ENCODE peak calls at places on chromosomes 7 and 10, in eight cellular contexts. V, W, O, J, Y, I, L and D are unnamed samples.

GRCh38 chr7:46660402-46660801 is 739.3 kb upstream of the IGFBP3 start:
- DNase-seq in J (peak; percentile 78), Y (no peak), O (no peak), L (no peak), I (no peak), W (no peak), V (no peak), D (no peak)

GRCh38 chr7:55198634-55199366 is 166.3 kb upstream of the LANCL2 start:
- DNase-seq in J (no peak), I (no peak), V (no peak), O (no peak), W (no peak), Y (no peak), L (no peak), D (no peak)

GRCh38 chr10:73439605-73440298 is 6.4 kb upstream of the MSS51 start:
- DNase-seq in L (no peak), W (no peak), V (no peak), I (no peak), J (no peak), Y (no peak), O (no peak), D (no peak)

GRCh38 chr10:3125527-3126170 is 46.9 kb downstream of the PITRM1 start:
- DNase-seq in W (no peak), O (no peak), J (no peak), L (no peak), I (no peak), V (no peak), Y (peak; percentile 81), D (no peak)

GRCh38 chr10:124035928-124036558 is 57.4 kb downstream of the CHST15 start:
- DNase-seq in W (no peak), J (peak; percentile 26), Y (no peak), O (no peak), L (no peak), I (peak; percentile 41), V (no peak), D (peak; percentile 89)

GRCh38 chr10:59265140-59265539 is 88.7 kb downstream of the PHYHIPL start:
- DNase-seq in V (no peak), W (peak; percentile 41), I (no peak), O (no peak), J (no peak), L (no peak), Y (no peak), D (no peak)

GRCh38 chr10:42980553-42981357 is 96.1 kb upstream of the RET start:
- DNase-seq in I (no peak), Y (peak; percentile 76), J (no peak), L (no peak), W (no peak), O (no peak), V (no peak), D (peak; percentile 65)

GRCh38 chr10:13458107-13458761 is 70.6 kb downstream of the BEND7 start:
- DNase-seq in W (no peak), L (no peak), Y (peak; percentile 90), V (no peak), J (no peak), I (no peak), O (no peak), D (no peak)

GRCh38 chr7:46257766-46258448 is 336.8 kb upstream of the IGFBP3 start:
- DNase-seq in O (no peak), L (no peak), I (no peak), W (no peak), V (no peak), Y (no peak), J (peak; percentile 81), D (no peak)

GRCh38 chr7:18541189-18541870 is 45.8 kb downstream of the HDAC9 start:
- DNase-seq in Y (no peak), L (no peak), O (no peak), W (no peak), I (no peak), V (no peak), J (peak; percentile 80), D (peak; percentile 79)

GRCh38 chr7:91156326-91156725 is 107.9 kb upstream of the FZD1 start:
- DNase-seq in W (no peak), O (no peak), L (no peak), J (no peak), V (no peak), I (no peak), Y (no peak), D (no peak)

GRCh38 chr10:31942892-31943291 is 14.3 kb upstream of the ARHGAP12 start:
- DNase-seq in J (no peak), W (no peak), Y (no peak), V (no peak), L (no peak), I (no peak), O (no peak), D (no peak)

GRCh38 chr7:82234457-82235049 is 209.0 kb downstream of the CACNA2D1 start:
- DNase-seq in I (no peak), Y (no peak), O (no peak), L (no peak), V (peak; percentile 61), J (peak; percentile 33), W (peak; percentile 65), D (no peak)

GRCh38 chr10:132337019-132337418 is 5.0 kb downstream of the LRRC27 start:
- DNase-seq in O (no peak), Y (peak; percentile 55), I (no peak), J (no peak), L (no peak), W (peak; percentile 44), V (no peak), D (no peak)

GRCh38 chr10:33506838-33507661 is 172.6 kb upstream of the NRP1 start:
- DNase-seq in I (no peak), V (no peak), L (no peak), J (no peak), O (no peak), Y (no peak), W (no peak), D (no peak)

GRCh38 chr7:138500892-138501291 is 40.8 kb downstream of the TRIM24 start:
- DNase-seq in Y (no peak), V (no peak), L (no peak), W (no peak), O (no peak), J (no peak), I (no peak), D (no peak)

GRCh38 chr10:74786126-74786525 is 40.3 kb upstream of the KAT6B start:
- DNase-seq in L (no peak), Y (no peak), V (no peak), O (no peak), W (no peak), I (no peak), J (no peak), D (no peak)

GRCh38 chr10:25176421-25176968 is 1.7 kb downstream of the GPR158 start:
- DNase-seq in I (no peak), O (no peak), W (peak; percentile 60), Y (peak; percentile 84), V (no peak), J (no peak), L (no peak), D (no peak)

GRCh38 chr10:43606323-43607198 is at the start of gene ZNF485:
- DNase-seq in I (peak; percentile 36), Y (peak; percentile 96), W (peak; percentile 81), L (peak; percentile 45), V (peak; percentile 62), O (peak; percentile 41), J (peak; percentile 48), D (peak; percentile 81)

GRCh38 chr10:129305046-129305445 is 162.0 kb upstream of the MGMT start:
- DNase-seq in W (no peak), I (no peak), J (no peak), L (no peak), O (no peak), Y (no peak), V (no peak), D (no peak)

GRCh38 chr7:92790987-92791386 is 45.4 kb downstream of the CDK6 start:
- DNase-seq in O (no peak), J (no peak), Y (no peak), W (no peak), I (no peak), L (no peak), V (no peak), D (no peak)

GRCh38 chr10:73485320-73485719 is 10.5 kb downstream of the PPP3CB start:
- DNase-seq in I (no peak), O (no peak), L (no peak), V (no peak), W (no peak), J (no peak), Y (no peak), D (no peak)

GRCh38 chr7:157079116-157079515 is 59.6 kb upstream of the UBE3C start:
- DNase-seq in I (no peak), W (no peak), Y (no peak), O (no peak), J (no peak), L (no peak), V (no peak), D (no peak)

GRCh38 chr7:25624837-25625236 is 396.6 kb upstream of the NPVF start:
- DNase-seq in W (no peak), L (no peak), I (no peak), Y (no peak), O (no peak), V (no peak), J (no peak), D (no peak)

GRCh38 chr7:91945476-91945875 is 4.8 kb downstream of the AKAP9 start:
- DNase-seq in L (no peak), O (no peak), I (no peak), J (no peak), V (no peak), W (no peak), Y (no peak), D (no peak)

GRCh38 chr7:94396606-94397005 is 1.9 kb downstream of the COL1A2 start:
- DNase-seq in L (no peak), O (no peak), W (no peak), Y (no peak), I (no peak), J (no peak), V (no peak), D (no peak)

GRCh38 chr10:122525788-122526187 is 34.8 kb upstream of the DMBT1 start:
- DNase-seq in W (no peak), L (peak; percentile 7), V (peak; percentile 2), J (no peak), I (no peak), Y (no peak), O (no peak), D (no peak)

GRCh38 chr7:126605056-126605455 is 647.7 kb downstream of the GRM8 start:
- DNase-seq in V (peak; percentile 73), W (no peak), I (no peak), L (no peak), Y (no peak), J (no peak), O (no peak), D (no peak)

GRCh38 chr10:75400769-75401568 is 595 bp downstream of the ZNF503 start:
- DNase-seq in Y (peak; percentile 83), V (peak; percentile 62), J (no peak), L (no peak), O (no peak), W (peak; percentile 72), I (no peak), D (no peak)

GRCh38 chr10:35875281-35875680 is 233.2 kb upstream of the FZD8 start:
- DNase-seq in O (no peak), L (no peak), Y (no peak), I (no peak), V (no peak), W (peak; percentile 20), J (peak; percentile 14), D (no peak)

GRCh38 chr10:600234-600633 is 89.2 kb downstream of the DIP2C start:
- DNase-seq in V (no peak), Y (no peak), W (no peak), O (no peak), L (no peak), I (no peak), J (no peak), D (no peak)

GRCh38 chr10:126109893-126110292 is 213.5 kb downstream of the FANK1 start:
- DNase-seq in V (no peak), W (no peak), I (no peak), L (no peak), O (no peak), J (no peak), Y (no peak), D (no peak)

GRCh38 chr7:31251441-31251840 is 89.1 kb downstream of the NEUROD6 start:
- DNase-seq in J (no peak), V (no peak), W (peak; percentile 29), L (no peak), Y (no peak), O (no peak), I (no peak), D (no peak)

GRCh38 chr10:27223964-27224363 is 16.6 kb downstream of the ACBD5 start:
- DNase-seq in J (no peak), I (no peak), L (peak; percentile 25), W (peak; percentile 38), Y (no peak), O (no peak), V (peak; percentile 12), D (no peak)